ENCODE peak calls at places on chromosomes 16 and 17, in seven cellular contexts. G is adipocyte, O is epithelial cell of esophagus, R is bronchial epithelial cell, E is uterus, H is kidney, V is ovary. X is an unnamed sample.
A peak's percentile ranks its signal among the peaks of the same experiment; 100 is the strongest.

GRCh38 chr16:66874079-66874775 is 6.1 kb upstream of the PDP2 start:
- DNase-seq in G (peak; percentile 77), O (no peak), R (no peak), E (no peak), H (peak; percentile 29), V (no peak), X (no peak)

GRCh38 chr16:54934536-54935410 is 4.1 kb downstream of the IRX5 start:
- DNase-seq in G (no peak), O (peak; percentile 67), R (peak; percentile 52), E (no peak), H (peak; percentile 79), V (no peak), X (no peak)

GRCh38 chr16:64864232-64864803 is 257.5 kb downstream of the CDH11 start:
- DNase-seq in G (peak; percentile 87), O (peak; percentile 84), R (peak; percentile 86), E (no peak), H (no peak), V (no peak), X (no peak)

GRCh38 chr17:81693491-81694360 is 9.4 kb upstream of the MRPL12 start:
- DNase-seq in G (no peak), O (no peak), R (no peak), E (no peak), H (no peak), V (no peak), X (peak; percentile 36)

GRCh38 chr16:19765860-19766553 is 47.9 kb downstream of the IQCK start:
- DNase-seq in G (no peak), O (no peak), R (no peak), E (peak; percentile 35), H (no peak), V (peak; percentile 42), X (no peak)

GRCh38 chr16:12455287-12455798 is 348.3 kb downstream of the CPPED1 start:
- DNase-seq in G (peak; percentile 67), O (peak; percentile 25), R (peak; percentile 5), E (no peak), H (peak; percentile 85), V (peak; percentile 39), X (peak; percentile 73)

GRCh38 chr16:73093146-73094144 is 45.5 kb upstream of the ZFHX3 start:
- DNase-seq in G (peak; percentile 15), O (no peak), R (no peak), E (no peak), H (no peak), V (no peak), X (no peak)

GRCh38 chr17:78527345-78527744 is 49.9 kb downstream of the DNAH17 start:
- DNase-seq in G (no peak), O (no peak), R (no peak), E (no peak), H (no peak), V (no peak), X (no peak)

GRCh38 chr17:34797724-34798123 is 163.5 kb downstream of the CCT6B start:
- DNase-seq in G (peak; percentile 43), O (peak; percentile 8), R (no peak), E (no peak), H (no peak), V (no peak), X (peak; percentile 63)

GRCh38 chr16:68400924-68401460 is 47.3 kb downstream of the SMPD3 start:
- DNase-seq in G (no peak), O (no peak), R (peak; percentile 19), E (no peak), H (peak; percentile 32), V (no peak), X (no peak)

GRCh38 chr17:81552244-81553017 is at the start of gene FAAP100:
- DNase-seq in G (peak; percentile 93), O (peak; percentile 86), R (peak; percentile 49), E (peak; percentile 82), H (peak; percentile 93), V (peak; percentile 76), X (peak; percentile 76)

GRCh38 chr17:64679710-64680216 is 17.7 kb upstream of the SMURF2 start:
- DNase-seq in G (peak; percentile 99), O (peak; percentile 98), R (peak; percentile 99), E (no peak), H (no peak), V (no peak), X (no peak)

GRCh38 chr16:15864939-15865338 is 8.1 kb upstream of the MYH11 start:
- DNase-seq in G (no peak), O (no peak), R (no peak), E (no peak), H (no peak), V (no peak), X (no peak)

GRCh38 chr17:44113382-44113781 is 10.1 kb downstream of the HDAC5 start:
- DNase-seq in G (no peak), O (no peak), R (no peak), E (no peak), H (peak; percentile 26), V (no peak), X (no peak)

GRCh38 chr17:38751803-38752118 is 780 bp upstream of the PSMB3 start:
- DNase-seq in G (peak; percentile 92), O (peak; percentile 82), R (peak; percentile 73), E (peak; percentile 85), H (peak; percentile 95), V (peak; percentile 85), X (peak; percentile 85)

GRCh38 chr16:85675528-85675927 is 13.2 kb downstream of the GINS2 start:
- DNase-seq in G (peak; percentile 32), O (peak; percentile 43), R (no peak), E (no peak), H (no peak), V (no peak), X (peak; percentile 52)

GRCh38 chr17:73757324-73757942 is 113.2 kb upstream of the SDK2 start:
- DNase-seq in G (no peak), O (no peak), R (no peak), E (no peak), H (peak; percentile 36), V (no peak), X (no peak)

GRCh38 chr16:66020642-66021041 is 345.8 kb upstream of the CDH5 start:
- DNase-seq in G (peak; percentile 12), O (peak; percentile 65), R (peak; percentile 66), E (no peak), H (no peak), V (no peak), X (no peak)

GRCh38 chr16:88759245-88759975 is 25.6 kb downstream of the PIEZO1 start:
- DNase-seq in G (no peak), O (no peak), R (no peak), E (peak; percentile 65), H (no peak), V (peak; percentile 71), X (no peak)

GRCh38 chr17:40341808-40342574 is 22.5 kb downstream of the GJD3 start:
- DNase-seq in G (peak; percentile 84), O (peak; percentile 40), R (no peak), E (peak; percentile 83), H (peak; percentile 96), V (peak; percentile 90), X (peak; percentile 89)

GRCh38 chr17:61239953-61240352 is 159.7 kb upstream of the TBX2 start:
- DNase-seq in G (no peak), O (no peak), R (no peak), E (no peak), H (no peak), V (no peak), X (no peak)

GRCh38 chr17:30969989-30970680 is 704 bp upstream of the RNF135 start:
- DNase-seq in G (no peak), O (peak; percentile 89), R (peak; percentile 61), E (peak; percentile 23), H (no peak), V (no peak), X (no peak)

GRCh38 chr16:80323808-80324195 is 217.0 kb upstream of the DYNLRB2 start:
- DNase-seq in G (no peak), O (no peak), R (no peak), E (no peak), H (no peak), V (no peak), X (no peak)

GRCh38 chr17:30334421-30334820 is 564 bp upstream of the TMIGD1 start:
- DNase-seq in G (no peak), O (no peak), R (no peak), E (no peak), H (no peak), V (no peak), X (no peak)

GRCh38 chr16:65118866-65119265 is 3.0 kb downstream of the CDH11 start:
- DNase-seq in G (peak; percentile 48), O (no peak), R (no peak), E (no peak), H (no peak), V (no peak), X (no peak)

GRCh38 chr17:82494236-82495055 is 25.1 kb upstream of the FOXK2 start:
- DNase-seq in G (peak; percentile 96), O (peak; percentile 81), R (peak; percentile 77), E (peak; percentile 90), H (peak; percentile 94), V (peak; percentile 95), X (peak; percentile 94)

DNA sequence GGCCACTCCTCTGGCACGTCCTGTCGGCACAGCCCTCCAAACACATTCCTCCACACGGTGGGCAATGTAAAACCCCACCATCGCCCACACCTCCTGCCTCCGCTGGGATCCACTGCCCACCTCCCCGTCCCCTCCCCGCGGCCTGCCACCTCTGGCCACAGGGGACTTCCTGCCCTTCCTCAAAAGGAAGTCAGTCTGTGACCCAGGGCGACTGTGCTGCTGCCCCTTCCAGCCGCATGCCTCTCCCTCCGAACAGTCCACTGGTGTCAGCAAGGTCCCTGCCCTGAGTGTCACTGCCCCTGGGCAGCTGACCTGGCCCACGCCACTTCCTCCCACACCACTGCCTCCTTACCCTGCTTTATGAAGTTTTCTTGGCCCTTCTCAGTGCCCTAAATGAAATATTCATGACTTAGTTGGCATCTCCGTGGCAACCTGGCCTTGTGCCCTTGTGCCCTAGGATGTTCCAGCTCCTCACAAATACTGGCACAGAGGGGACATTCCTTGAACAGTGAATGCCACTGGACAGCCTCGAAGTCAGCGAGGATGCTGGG is 2.0 kb downstream of the PLD6 start:
- DNase-seq in G (no peak), O (no peak), R (no peak), E (no peak), H (peak; percentile 78), V (no peak), X (no peak)
- H3K4me3 ChIP-seq in G (peak overlapping the region; percentile 81), O (no peak overlapping the region), R (no peak overlapping the region), E (no peak overlapping the region), H (no peak overlapping the region), V (no peak overlapping the region), X (no peak overlapping the region)

GRCh38 chr16:3074860-3075545 is 9.6 kb downstream of the IL32 start:
- DNase-seq in G (no peak), O (no peak), R (no peak), E (no peak), H (peak; percentile 83), V (no peak), X (no peak)
- H3K4me3 ChIP-seq in G (no peak overlapping the region), O (no peak overlapping the region), R (no peak overlapping the region), E (no peak overlapping the region), H (no peak overlapping the region), V (no peak overlapping the region), X (no peak overlapping the region)

DNA sequence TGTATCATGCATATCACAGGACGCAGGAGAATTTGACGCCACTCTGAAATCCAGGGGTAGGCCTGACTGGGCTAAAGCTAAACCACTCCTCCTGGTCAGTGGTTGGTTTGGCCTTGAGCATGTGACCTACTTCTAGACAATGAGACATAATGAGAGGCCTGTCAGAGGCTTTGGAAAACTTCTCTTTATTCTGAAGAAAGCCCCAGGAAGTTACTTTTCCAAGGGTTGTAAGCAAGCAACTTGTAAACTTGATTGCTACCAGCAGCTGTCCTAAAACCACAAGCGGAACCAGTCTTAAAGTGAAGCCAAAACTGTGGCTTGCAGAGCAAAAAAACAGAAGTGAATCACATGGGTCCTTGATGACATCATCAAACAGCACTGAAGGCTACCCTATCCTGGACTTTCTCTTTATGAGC is 138.2 kb upstream of the COX10 start:
- DNase-seq in G (no peak), O (no peak), R (peak; percentile 22), E (peak; percentile 18), H (no peak), V (no peak), X (no peak)
- H3K4me3 ChIP-seq in G (no peak overlapping the region), O (no peak overlapping the region), R (no peak overlapping the region), E (no peak overlapping the region), H (no peak overlapping the region), V (no peak overlapping the region), X (no peak overlapping the region)

GRCh38 chr16:87487361-87487924 is 5.4 kb downstream of the ZCCHC14 start:
- DNase-seq in G (no peak), O (peak; percentile 86), R (peak; percentile 71), E (no peak), H (peak; percentile 86), V (no peak), X (peak; percentile 80)
- H3K4me3 ChIP-seq in G (peak overlapping the region; percentile 70), O (peak overlapping the region; percentile 48), R (peak overlapping the region; percentile 44), E (no peak overlapping the region), H (peak overlapping the region; percentile 44), V (no peak overlapping the region), X (no peak overlapping the region)